ENCODE peak calls at places on chromosomes 13 and 19, in four cellular contexts. P is AG10803, O is tibial artery, N is mesendoderm. U is an unnamed sample.

GRCh38 chr13:101511766-101512165 is 59.3 kb downstream of the ITGBL1 start:
- DNase-seq in P (peak), O (no peak), N (no peak), U (peak)

GRCh38 chr13:44382635-44383145 is 9.1 kb downstream of the SERP2 start:
- DNase-seq in P (no peak), N (no peak), O (no peak), U (no peak)

GRCh38 chr13:50374517-50374916 is 359.3 kb downstream of the KCNRG start:
- DNase-seq in P (no peak), O (no peak), N (no peak), U (no peak)

GRCh38 chr19:35046461-35046860 is 4.9 kb downstream of the HPN start:
- DNase-seq in O (no peak), N (no peak), P (no peak), U (no peak)

GRCh38 chr13:26270707-26271106 is 16.8 kb downstream of the CDK8 start:
- DNase-seq in P (no peak), O (no peak), N (no peak), U (no peak)

GRCh38 chr19:38350883-38351282 is 15.3 kb downstream of the CATSPERG start:
- DNase-seq in P (no peak), O (no peak), N (no peak), U (no peak)

GRCh38 chr19:44808463-44809371 is at the start of gene BCAM:
- DNase-seq in O (peak), P (peak), N (peak), U (peak)

GRCh38 chr13:50124536-50125305 is 109.5 kb downstream of the KCNRG start:
- DNase-seq in N (peak), P (peak), O (peak), U (peak)

GRCh38 chr19:47891923-47892666 is 6.0 kb upstream of the SULT2A1 start:
- DNase-seq in O (no peak), P (no peak), N (peak), U (no peak)

GRCh38 chr13:92549275-92549674 is 677.3 kb upstream of the GPC6 start:
- DNase-seq in N (no peak), O (no peak), P (no peak), U (no peak)

GRCh38 chr13:31930901-31931522 is 100.6 kb upstream of the FRY start:
- DNase-seq in P (no peak), O (no peak), N (peak), U (no peak)

GRCh38 chr13:90696254-90696653 is 651.2 kb upstream of the MIR17HG start:
- DNase-seq in P (peak), N (no peak), O (no peak), U (peak)

GRCh38 chr13:25584975-25585374 is 213.2 kb downstream of the ATP8A2 start:
- DNase-seq in O (no peak), P (no peak), N (no peak), U (no peak)

GRCh38 chr13:41487222-41487621 is 29.9 kb downstream of the RGCC start:
- DNase-seq in P (no peak), O (no peak), N (no peak), U (no peak)

GRCh38 chr19:53537126-53537522 is 821 bp upstream of the ZNF331 start:
- DNase-seq in N (no peak), O (no peak), P (no peak), U (no peak)

GRCh38 chr19:41541990-41542584 is 33.9 kb upstream of the CEACAM21 start:
- DNase-seq in O (peak), P (peak), N (peak), U (peak)

GRCh38 chr13:98420560-98421175 is 156.2 kb downstream of the STK24 start:
- DNase-seq in P (no peak), N (no peak), O (no peak), U (no peak)

GRCh38 chr19:16412596-16413355 is 59.0 kb downstream of the EPS15L1 start:
- DNase-seq in O (no peak), N (no peak), P (no peak), U (no peak)

GRCh38 chr19:54151362-54152035 is 8.0 kb downstream of the LENG1 start:
- DNase-seq in P (no peak), N (no peak), O (no peak), U (no peak)

GRCh38 chr19:6376512-6377193 is 920 bp upstream of the PSPN start:
- DNase-seq in P (no peak), N (no peak), O (no peak), U (no peak)

GRCh38 chr19:17294051-17294891 is 9.0 kb downstream of the ABHD8 start:
- DNase-seq in P (no peak), N (peak), O (no peak), U (no peak)

GRCh38 chr13:31424130-31424729 is 224.5 kb downstream of the B3GLCT start:
- DNase-seq in P (peak), O (peak), N (peak), U (peak)

GRCh38 chr13:93418398-93418797 is 191.8 kb downstream of the GPC6 start:
- DNase-seq in P (no peak), N (no peak), O (no peak), U (no peak)

GRCh38 chr13:94079876-94080275 is 399.6 kb downstream of the DCT start:
- DNase-seq in N (no peak), O (no peak), P (peak), U (peak)

GRCh38 chr13:100916943-100917342 is 242.3 kb upstream of the TMTC4 start:
- DNase-seq in O (no peak), P (no peak), N (no peak), U (no peak)

GRCh38 chr19:3319643-3320353 is 46.6 kb upstream of the NFIC start:
- DNase-seq in N (no peak), P (peak), O (no peak), U (peak)

GRCh38 chr13:47085346-47085745 is 188.5 kb upstream of the HTR2A start:
- DNase-seq in O (no peak), P (peak), N (no peak), U (no peak)

GRCh38 chr19:43809762-43810696 is 7.8 kb upstream of the LYPD5 start:
- DNase-seq in O (no peak), P (peak), N (peak), U (peak)

GRCh38 chr19:3441986-3442329 is 38.4 kb downstream of the SMIM24 start:
- DNase-seq in N (no peak), P (no peak), O (no peak), U (no peak)

DNA sequence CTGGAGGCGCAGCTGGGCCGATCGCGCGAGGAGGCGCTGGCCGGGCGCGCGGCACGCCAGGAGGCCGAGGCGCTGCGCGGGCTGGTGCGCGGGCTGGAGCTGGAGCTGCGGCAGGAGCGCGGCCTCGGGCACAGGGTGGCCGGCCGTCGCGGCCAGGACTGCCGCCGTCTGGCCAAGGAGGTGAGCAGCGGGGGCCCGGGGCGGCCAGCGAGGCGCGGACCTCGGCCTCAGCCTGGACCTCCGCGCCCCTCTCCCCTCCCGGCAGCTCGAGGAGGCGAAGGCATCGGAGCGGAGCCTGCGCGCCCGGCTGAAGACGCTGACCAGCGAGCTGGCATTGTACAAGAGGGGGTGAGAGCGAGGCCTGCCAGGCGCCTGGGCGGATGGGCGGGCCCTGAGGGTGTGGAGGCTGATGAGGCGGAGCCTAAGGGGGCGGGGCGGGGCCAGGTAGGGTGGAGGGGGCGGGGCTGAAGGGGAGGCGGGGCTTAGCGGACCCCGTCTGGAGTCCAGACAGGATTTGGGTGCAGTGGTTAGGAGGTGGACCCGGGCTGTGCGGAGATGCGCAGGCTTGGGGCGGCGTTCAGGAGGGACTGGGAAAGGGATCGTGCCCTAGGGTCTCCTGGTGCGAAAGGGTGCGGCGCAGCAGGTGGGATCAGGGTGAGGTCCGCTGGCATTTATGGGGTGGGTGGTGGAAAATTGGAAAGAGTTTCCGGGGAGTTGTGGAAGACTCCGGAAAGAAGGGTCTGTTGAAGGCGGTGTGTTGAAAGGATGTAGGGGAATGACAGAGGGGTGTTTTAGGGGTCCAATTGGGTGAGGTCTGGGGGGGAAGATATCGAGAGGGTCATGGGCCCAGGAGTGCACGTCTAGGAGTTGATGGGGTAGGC is 7.5 kb downstream of the PGLYRP1 start:
- DNase-seq in O (peak), P (peak), N (peak), U (peak)
- H3K4me3 ChIP-seq in O (peak), P (no peak), N (peak), U (no peak)

DNA sequence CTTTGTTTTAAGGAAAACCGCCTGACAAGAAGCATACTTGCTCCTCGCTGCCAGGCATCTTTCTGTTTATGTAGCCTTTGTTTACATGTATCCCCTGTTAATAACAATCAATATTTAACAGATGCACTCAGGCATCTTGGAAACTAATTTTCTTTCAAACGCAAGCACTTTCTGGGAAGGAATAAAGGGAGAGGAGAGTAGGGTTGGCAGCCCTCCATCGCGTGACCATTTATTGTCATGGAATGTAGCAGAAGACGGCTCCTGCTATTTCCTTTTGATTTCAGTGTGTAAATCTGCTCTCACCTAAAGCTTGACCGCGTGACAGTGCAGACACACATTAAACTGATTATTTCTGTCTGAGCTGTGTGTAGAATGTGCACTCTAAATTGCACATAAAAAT is 223.3 kb upstream of the MAB21L1 start:
- DNase-seq in N (no peak), P (peak), O (peak), U (peak)
- H3K4me3 ChIP-seq in N (no peak), P (peak), O (no peak), U (peak)

DNA sequence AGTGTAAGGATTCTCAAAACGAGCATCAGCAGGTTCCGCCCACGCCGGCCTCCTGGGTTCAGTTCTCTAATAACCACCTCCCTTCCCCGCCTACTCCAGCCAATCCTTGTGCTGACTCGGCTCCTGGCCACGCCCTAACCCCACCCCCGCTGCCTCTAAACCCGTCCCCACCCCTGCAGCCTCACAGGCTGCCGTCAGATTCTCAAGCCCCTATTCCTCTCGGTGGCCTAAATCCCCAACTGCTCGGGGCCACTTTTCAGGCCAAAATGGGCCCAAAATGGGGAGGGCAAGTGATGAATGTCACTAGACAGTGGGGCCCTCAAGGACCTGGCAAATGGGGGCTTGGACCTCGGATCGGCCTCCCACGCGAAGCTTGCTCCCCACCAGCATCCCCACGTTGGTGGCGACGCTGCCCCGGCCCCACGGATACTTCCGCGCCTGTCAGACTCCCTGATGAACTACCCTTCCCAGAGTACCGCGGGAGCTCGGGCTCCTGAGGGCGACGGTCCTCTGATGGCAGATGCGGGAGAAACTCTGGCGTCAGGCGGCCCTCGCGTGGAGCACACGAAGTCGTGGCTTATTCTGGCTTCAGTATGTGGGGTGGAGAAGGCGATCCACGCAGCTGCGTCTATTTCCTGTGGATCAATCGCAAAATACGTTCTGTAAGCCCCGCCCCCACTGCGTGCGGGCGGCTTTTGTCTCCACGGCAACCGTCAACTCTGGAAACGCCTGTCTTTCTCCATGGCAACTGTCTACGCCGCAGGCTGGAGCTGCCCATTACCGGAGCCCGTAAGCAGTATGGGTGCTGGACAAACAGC is 24.8 kb downstream of the ZNF473 start:
- DNase-seq in P (peak), N (peak), O (peak), U (peak)
- H3K4me3 ChIP-seq in P (peak), N (no peak), O (peak), U (peak)

GRCh38 chr13:51804295-51805172 is 571 bp upstream of the DHRS12 start:
- DNase-seq in P (no peak), N (no peak), O (peak), U (no peak)

GRCh38 chr13:51803422-51804294 is at the start of gene DHRS12:
- DNase-seq in N (peak), P (peak), O (peak), U (peak)

GRCh38 chr13:51801631-51802099 is 2.3 kb downstream of the DHRS12 start:
- DNase-seq in P (peak), N (peak), O (peak), U (no peak)

GRCh38 chr13:51803018-51803417 is 945 bp downstream of the DHRS12 start:
- DNase-seq in N (peak), P (no peak), O (no peak), U (no peak)

GRCh38 chr13:51802601-51803000 is 1.4 kb downstream of the DHRS12 start:
- DNase-seq in P (no peak), N (no peak), O (no peak), U (no peak)
- H3K4me3 ChIP-seq in P (no peak), N (no peak), O (peak), U (no peak)

DNA sequence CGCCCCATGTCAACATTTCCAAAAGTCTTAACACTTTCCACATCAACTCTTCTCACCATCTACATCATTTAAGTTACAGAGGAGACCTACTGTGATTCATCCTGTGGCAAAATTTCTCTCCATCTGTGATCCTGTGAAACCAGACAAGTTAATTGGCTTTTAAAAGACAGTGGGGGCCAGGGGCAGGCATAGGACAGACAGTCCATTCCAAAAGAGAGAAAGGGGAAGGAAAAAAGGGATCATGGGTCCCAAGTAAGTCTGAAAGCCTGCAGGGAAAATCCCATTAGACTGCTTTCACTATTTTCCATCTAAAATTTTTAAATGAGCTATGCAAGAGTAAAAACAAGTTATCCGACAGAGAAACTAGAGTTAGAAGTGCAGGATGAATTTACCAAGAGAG is 121.0 kb downstream of the MRPL57 start:
- DNase-seq in O (no peak), N (peak), P (peak), U (no peak)
- H3K4me3 ChIP-seq in O (peak), N (no peak), P (peak), U (peak)

DNA sequence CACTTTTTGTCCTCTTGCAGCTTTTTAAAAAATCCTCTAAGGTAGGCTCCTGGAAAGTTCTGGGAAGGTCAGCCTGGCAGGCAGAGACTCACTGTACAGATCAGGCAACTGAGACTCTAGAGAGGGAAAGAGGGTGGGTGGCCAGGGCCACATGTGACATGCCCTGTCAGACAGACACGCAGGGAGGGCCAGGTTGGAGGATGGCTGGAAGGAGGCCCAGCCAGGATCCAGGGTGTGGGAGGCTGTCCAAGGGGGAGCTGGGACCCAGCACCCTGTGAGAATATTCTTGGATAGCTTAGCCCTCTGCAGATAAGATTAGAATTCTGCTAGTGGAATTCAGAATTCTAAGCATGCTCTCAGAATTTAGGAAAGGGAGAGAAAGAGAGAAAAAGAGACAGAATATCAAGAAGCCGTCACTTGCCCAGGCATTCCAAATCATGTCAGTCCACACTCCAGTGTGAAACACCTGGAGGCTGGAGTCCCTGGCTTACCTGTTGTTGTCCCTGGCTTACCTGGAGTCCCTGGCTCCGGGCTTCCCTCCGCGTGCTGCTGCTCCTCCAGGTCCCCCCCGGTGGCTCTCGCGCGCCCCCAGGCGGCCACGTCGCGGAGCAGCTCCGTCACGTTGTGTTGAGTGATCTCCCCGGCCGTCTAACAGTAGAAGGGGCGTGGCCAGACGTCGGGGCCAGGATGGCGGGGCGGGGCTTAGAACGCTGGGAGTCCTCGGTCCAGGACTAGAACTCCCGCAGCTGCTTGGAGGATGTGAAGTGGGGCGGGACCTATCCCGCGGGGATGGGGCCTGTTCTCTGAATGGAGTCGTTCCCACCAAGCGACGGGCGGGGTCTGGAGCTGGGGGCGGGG is 2.8 kb upstream of the TNNI3 start:
- DNase-seq in P (peak), N (peak), O (peak), U (peak)
- H3K4me3 ChIP-seq in P (no peak), N (no peak), O (no peak), U (no peak)

DNA sequence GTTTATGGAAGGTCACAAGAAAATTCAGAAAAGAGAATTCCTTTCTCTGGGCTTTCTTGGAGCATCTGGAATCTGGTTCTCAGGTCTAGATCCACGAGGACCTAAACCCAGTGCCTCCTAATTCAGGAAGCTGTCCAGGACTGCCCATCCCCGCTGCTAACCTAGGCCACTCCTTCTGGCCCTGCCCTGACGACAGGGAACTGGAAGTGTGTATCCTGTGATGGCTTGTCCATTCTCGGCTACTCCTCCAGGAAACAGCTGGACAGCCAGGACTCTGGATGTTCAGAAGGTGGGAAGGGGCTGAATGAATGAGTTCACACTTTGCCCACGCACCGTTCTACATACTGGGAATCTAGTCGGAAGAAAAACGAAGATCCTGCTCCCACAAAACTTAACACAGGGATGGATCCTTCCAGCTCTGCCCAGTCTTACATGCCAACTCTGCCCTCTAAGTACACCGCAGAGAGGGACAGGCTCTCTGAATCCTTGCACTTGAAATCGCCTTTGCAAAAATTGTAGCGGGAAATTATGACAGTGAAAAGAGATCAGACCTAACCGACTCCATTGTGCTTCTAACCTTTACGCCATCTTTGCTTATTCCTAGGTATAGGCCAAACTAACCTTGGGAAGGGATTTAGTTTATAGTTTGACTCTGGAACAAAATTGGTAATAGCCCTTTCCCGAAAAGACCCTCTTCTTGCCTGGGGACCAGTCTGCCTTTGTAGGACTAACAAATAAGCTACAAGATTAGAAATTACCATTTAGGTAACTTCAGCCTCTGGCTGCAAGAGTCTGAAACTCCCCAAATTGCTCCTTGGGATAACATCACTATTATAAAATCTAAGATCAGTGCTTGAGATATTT is 1.8 kb downstream of the LSM4 start:
- DNase-seq in N (no peak), P (no peak), O (no peak), U (no peak)
- H3K4me3 ChIP-seq in N (no peak), P (no peak), O (no peak), U (no peak)